ENCODE peak calls at places on chromosomes 4 and X, in nine cellular contexts. I, J, U, G, S, K, E, R and W are unnamed samples. For H3K9me3, the result is how much of the 10 kb centered on the place peaks cover.

GRCh38 chrX:103941201-103941975 is 21.0 kb upstream of the TMSB15B start:
- DNase-seq in I (no peak), J (peak), U (peak), G (no peak), S (no peak), K (no peak), E (no peak), R (no peak), W (no peak)

GRCh38 chr4:40628888-40629287 is 776 bp downstream of the RBM47 start:
- DNase-seq in I (no peak), J (no peak), U (no peak), G (no peak), S (no peak), K (no peak), E (no peak), R (no peak), W (no peak)

GRCh38 chrX:42248226-42248625 is 324.9 kb upstream of the CASK start:
- DNase-seq in I (no peak), J (no peak), U (no peak), G (no peak), S (no peak), K (no peak), E (no peak), R (no peak), W (no peak)

GRCh38 chr4:150181536-150181935 is 103.3 kb downstream of the DCLK2 start:
- DNase-seq in I (no peak), J (peak), U (no peak), G (no peak), S (no peak), K (no peak), E (no peak), R (no peak), W (no peak)

GRCh38 chr4:52939739-52940138 is 77.6 kb downstream of the RASL11B start:
- DNase-seq in I (no peak), J (no peak), U (no peak), G (no peak), S (no peak), K (no peak), E (no peak), R (no peak), W (no peak)

GRCh38 chr4:152696764-152697250 is 17.0 kb upstream of the TMEM154 start:
- DNase-seq in I (peak), J (peak), U (no peak), G (no peak), S (peak), K (no peak), E (no peak), R (no peak), W (no peak)

GRCh38 chr4:109574443-109574850 is 14.4 kb downstream of the MCUB start:
- DNase-seq in I (no peak), J (no peak), U (peak), G (no peak), S (no peak), K (no peak), E (no peak), R (no peak), W (no peak)

GRCh38 chr4:72302981-72303704 is 265.9 kb downstream of the ADAMTS3 start:
- DNase-seq in I (peak), J (peak), U (peak), G (peak), S (peak), K (no peak), E (no peak), R (no peak), W (peak)

GRCh38 chr4:145182212-145182611 is 1.8 kb upstream of the OTUD4 start:
- DNase-seq in I (no peak), J (no peak), U (no peak), G (no peak), S (no peak), K (no peak), E (no peak), R (no peak), W (no peak)

GRCh38 chrX:576904-577303 is 53.7 kb upstream of the SHOX start:
- DNase-seq in I (no peak), J (no peak), U (no peak), G (no peak), S (no peak), K (no peak), E (no peak), R (no peak), W (no peak)

GRCh38 chr4:75902352-75902751 is at the start of gene PPEF2:
- DNase-seq in I (no peak), J (no peak), U (no peak), G (no peak), S (no peak), K (no peak), E (no peak), R (no peak), W (no peak)

GRCh38 chr4:139817657-139818452 is 152.2 kb downstream of the MGST2 start:
- DNase-seq in I (no peak), J (no peak), U (no peak), G (no peak), S (no peak), K (no peak), E (no peak), R (no peak), W (no peak)

GRCh38 chr4:128831526-128832252 is 22.2 kb downstream of the JADE1 start:
- DNase-seq in I (no peak), J (peak), U (peak), G (peak), S (no peak), K (no peak), E (no peak), R (no peak), W (no peak)

GRCh38 chr4:8772499-8773123 is 99.0 kb downstream of the HMX1 start:
- DNase-seq in I (no peak), J (no peak), U (no peak), G (no peak), S (peak), K (peak), E (peak), R (peak), W (no peak)

GRCh38 chr4:73068496-73069337 is 799 bp downstream of the COX18 start:
- DNase-seq in I (no peak), J (peak), U (peak), G (no peak), S (no peak), K (no peak), E (no peak), R (no peak), W (no peak)

GRCh38 chr4:76930721-76931481 is 18.7 kb upstream of the SEPTIN11 start:
- DNase-seq in I (no peak), J (no peak), U (no peak), G (no peak), S (no peak), K (no peak), E (no peak), R (no peak), W (no peak)

GRCh38 chrX:103376118-103376978 is at the start of gene BEX3:
- DNase-seq in I (peak), J (peak), U (peak), G (no peak), S (peak), K (peak), E (peak), R (peak), W (peak)

GRCh38 chr4:109169160-109169559 is 133.3 kb downstream of the COL25A1 start:
- DNase-seq in I (no peak), J (peak), U (no peak), G (no peak), S (no peak), K (no peak), E (no peak), R (no peak), W (no peak)

GRCh38 chr4:144171697-144172096 is 31.2 kb upstream of the GYPA start:
- DNase-seq in I (no peak), J (no peak), U (no peak), G (no peak), S (no peak), K (no peak), E (no peak), R (no peak), W (no peak)

GRCh38 chr4:184728858-184729257 is 5.0 kb downstream of the CENPU start:
- DNase-seq in I (no peak), J (peak), U (no peak), G (no peak), S (no peak), K (no peak), E (no peak), R (no peak), W (no peak)

GRCh38 chr4:100042235-100042634 is 92.2 kb upstream of the H2AZ1 start:
- DNase-seq in I (no peak), J (no peak), U (peak), G (no peak), S (no peak), K (no peak), E (no peak), R (no peak), W (no peak)

GRCh38 chr4:139672215-139672614 is 6.6 kb downstream of the MGST2 start:
- DNase-seq in I (no peak), J (no peak), U (no peak), G (no peak), S (no peak), K (no peak), E (no peak), R (no peak), W (no peak)

GRCh38 chr4:41865981-41866798 is 69.0 kb upstream of the TMEM33 start:
- DNase-seq in I (no peak), J (no peak), U (no peak), G (no peak), S (no peak), K (no peak), E (peak), R (no peak), W (no peak)

GRCh38 chrX:40845331-40845911 is 110.1 kb upstream of the MED14 start:
- DNase-seq in I (no peak), J (peak), U (peak), G (no peak), S (no peak), K (no peak), E (no peak), R (no peak), W (no peak)

GRCh38 chr4:173519130-173520101 is 10.6 kb downstream of the HAND2 start:
- DNase-seq in I (no peak), J (no peak), U (peak), G (no peak), S (no peak), K (peak), E (peak), R (no peak), W (no peak)

GRCh38 chr4:173520921-173521473 is 9.0 kb downstream of the HAND2 start:
- DNase-seq in I (no peak), J (no peak), U (no peak), G (no peak), S (no peak), K (no peak), E (no peak), R (no peak), W (no peak)

GRCh38 chr4:173517781-173518371 is 12.2 kb downstream of the HAND2 start:
- DNase-seq in I (no peak), J (no peak), U (peak), G (no peak), S (no peak), K (peak), E (no peak), R (peak), W (no peak)

GRCh38 chr4:173516621-173517612 is 13.1 kb downstream of the HAND2 start:
- DNase-seq in I (no peak), J (no peak), U (peak), G (no peak), S (no peak), K (no peak), E (no peak), R (peak), W (no peak)

GRCh38 chr4:173518419-173519102 is 11.5 kb downstream of the HAND2 start:
- DNase-seq in I (no peak), J (no peak), U (peak), G (no peak), S (no peak), K (no peak), E (no peak), R (peak), W (no peak)
- H3K4me3 ChIP-seq in I (no peak), J (no peak), U (peak), G (no peak), S (no peak), K (peak), E (no peak), R (peak), W (no peak)

DNA sequence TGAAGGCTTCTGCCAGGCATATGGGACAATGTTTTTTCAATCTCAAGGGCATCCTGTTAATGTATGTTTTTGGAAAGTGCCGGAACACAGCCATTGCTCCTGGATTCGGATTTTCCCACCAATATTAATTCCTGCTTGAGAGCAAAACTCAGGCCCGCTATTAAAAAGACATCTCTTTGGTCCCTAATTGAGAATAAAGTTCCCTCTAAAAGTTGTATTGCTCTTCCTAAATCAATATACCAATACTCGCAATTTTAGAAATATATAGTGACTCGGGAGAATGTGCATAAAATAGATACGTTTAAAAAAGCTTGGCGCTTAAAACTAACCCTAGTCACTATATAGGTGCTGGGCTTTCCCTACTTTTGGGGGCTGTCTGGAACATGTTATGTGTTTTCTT is 15.5 kb upstream of the PITX2 start:
- DNase-seq in I (no peak), J (no peak), U (no peak), G (no peak), S (no peak), K (no peak), E (no peak), R (no peak), W (no peak)
- H3K9me3 ChIP-seq in I (under half), J (under half), U (under half), G (under half), S (under half), K (under half), E (under half), R (under half), W (under half)

GRCh38 chr4:6782147-6782845 is at the start of gene KIAA0232:
- DNase-seq in I (peak), J (peak), U (peak), G (peak), S (peak), K (peak), E (peak), R (peak), W (no peak)

GRCh38 chr4:6782846-6783110 is 251 bp downstream of the KIAA0232 start:
- DNase-seq in I (no peak), J (no peak), U (no peak), G (no peak), S (no peak), K (no peak), E (no peak), R (no peak), W (no peak)

GRCh38 chr4:6779667-6780565 is 2.6 kb upstream of the KIAA0232 start:
- DNase-seq in I (no peak), J (peak), U (no peak), G (peak), S (no peak), K (no peak), E (no peak), R (no peak), W (no peak)

GRCh38 chr4:6781113-6781512 is 1.4 kb upstream of the KIAA0232 start:
- DNase-seq in I (no peak), J (no peak), U (no peak), G (no peak), S (no peak), K (no peak), E (no peak), R (peak), W (no peak)

GRCh38 chr4:6781561-6781960 is 966 bp upstream of the KIAA0232 start:
- DNase-seq in I (no peak), J (no peak), U (no peak), G (no peak), S (no peak), K (no peak), E (no peak), R (no peak), W (no peak)
- H3K4me3 ChIP-seq in I (no peak), J (peak), U (peak), G (peak), S (peak), K (no peak), E (peak), R (peak), W (no peak)

GRCh38 chrX:123175366-123176122 is 8.5 kb upstream of the GRIA3 start:
- DNase-seq in I (no peak), J (no peak), U (no peak), G (no peak), S (no peak), K (no peak), E (no peak), R (no peak), W (no peak)
- H3K9me3 ChIP-seq in I (under half), J (under half), U (under half), G (under half), S (under half), K (under half), E (under half), R (under half), W (under half)

GRCh38 chrX:138889152-138889551 is 177.6 kb upstream of the FGF13 start:
- DNase-seq in I (no peak), J (no peak), U (no peak), G (no peak), S (no peak), K (no peak), E (no peak), R (no peak), W (no peak)

GRCh38 chrX:138890491-138890890 is 179.0 kb upstream of the FGF13 start:
- DNase-seq in I (no peak), J (peak), U (no peak), G (no peak), S (no peak), K (no peak), E (no peak), R (no peak), W (no peak)

GRCh38 chrX:138886769-138887168 is 175.3 kb upstream of the FGF13 start:
- DNase-seq in I (no peak), J (peak), U (peak), G (no peak), S (no peak), K (no peak), E (no peak), R (no peak), W (no peak)

DNA sequence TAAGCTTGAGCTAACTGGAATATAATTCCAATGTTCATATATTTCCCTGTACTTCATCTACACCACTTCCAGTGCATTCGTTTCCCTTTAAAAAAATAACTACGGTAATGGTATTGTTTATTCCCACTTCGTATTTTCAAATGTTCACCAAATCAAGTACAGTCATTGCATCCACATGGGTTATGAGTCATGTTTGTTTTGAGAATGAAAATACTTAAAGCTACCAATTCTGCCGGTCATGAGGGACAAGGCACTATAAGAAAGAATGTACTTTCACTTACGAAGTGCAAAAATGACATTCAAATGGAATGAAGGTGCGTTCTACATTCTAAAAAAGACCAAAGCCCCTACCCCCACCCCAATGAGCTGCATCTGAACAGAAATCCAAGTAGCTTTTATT is 174.4 kb upstream of the FGF13 start:
- DNase-seq in I (no peak), J (peak), U (no peak), G (no peak), S (no peak), K (no peak), E (no peak), R (no peak), W (no peak)
- H3K4me3 ChIP-seq in I (no peak), J (no peak), U (no peak), G (no peak), S (no peak), K (no peak), E (no peak), R (no peak), W (no peak)

DNA sequence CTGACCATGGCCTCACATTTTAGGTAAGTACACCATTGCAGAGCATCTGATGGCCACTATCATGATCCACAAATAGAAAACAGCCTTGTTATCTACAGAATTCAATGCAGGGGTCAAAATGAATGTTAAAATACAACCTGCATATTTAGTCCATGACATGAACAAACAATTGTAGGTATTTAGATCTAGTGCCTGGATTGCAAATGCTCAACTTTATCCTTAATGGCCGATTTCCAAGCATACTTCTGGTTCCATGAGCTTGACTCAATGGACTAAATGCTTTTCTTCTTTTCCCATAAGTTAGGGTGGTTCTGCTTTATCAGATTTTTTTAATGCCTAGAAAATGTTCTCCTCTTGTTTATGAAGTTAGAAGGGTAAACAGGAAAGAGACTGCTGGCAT is 139.2 kb upstream of the TTC29 start:
- DNase-seq in I (no peak), J (no peak), U (no peak), G (no peak), S (no peak), K (no peak), E (no peak), R (no peak), W (no peak)
- H3K9me3 ChIP-seq in I (under half), J (under half), U (under half), G (under half), S (under half), K (under half), E (under half), R (under half), W (under half)